ENCODE peak calls at places on chromosomes 12 and 14, in four cellular contexts. W is DND-41, C is MM.1S, V is HCT116. T is an unnamed sample.

GRCh38 chr12:29796823-29797263 is 13.1 kb upstream of the TMTC1 start:
- DNase-seq in W (no peak), C (no peak), V (peak; percentile 29), T (no peak)

GRCh38 chr12:124516850-124517249 is 50.6 kb downstream of the NCOR2 start:
- DNase-seq in W (no peak), C (no peak), V (no peak), T (no peak)

GRCh38 chr14:52241102-52241793 is 26.2 kb upstream of the PTGDR start:
- DNase-seq in W (no peak), C (no peak), V (no peak), T (no peak)

GRCh38 chr14:53368714-53369191 is 215.6 kb upstream of the DDHD1 start:
- DNase-seq in W (no peak), C (no peak), V (no peak), T (no peak)

GRCh38 chr14:55348766-55349453 is 62.7 kb downstream of the ATG14 start:
- DNase-seq in W (no peak), C (no peak), V (no peak), T (peak; percentile 66)

GRCh38 chr12:34119366-34119765 is 97.1 kb downstream of the ALG10 start:
- DNase-seq in W (no peak), C (no peak), V (no peak), T (no peak)

GRCh38 chr12:27814851-27815591 is 35.0 kb upstream of the MANSC4 start:
- DNase-seq in W (no peak), C (no peak), V (no peak), T (no peak)

GRCh38 chr12:92408072-92408900 is 262.6 kb upstream of the BTG1 start:
- DNase-seq in W (peak; percentile 41), C (peak; percentile 71), V (peak; percentile 40), T (peak; percentile 83)

GRCh38 chr12:107091381-107091780 is 2.0 kb downstream of the CRY1 start:
- DNase-seq in W (no peak), C (no peak), V (no peak), T (no peak)

GRCh38 chr12:106282457-106283097 is 20.0 kb upstream of the TCP11L2 start:
- DNase-seq in W (peak; percentile 18), C (peak; percentile 59), V (peak; percentile 67), T (peak; percentile 85)

GRCh38 chr14:65414961-65415589 is 2.5 kb downstream of the FUT8 start:
- DNase-seq in W (peak; percentile 27), C (peak; percentile 25), V (no peak), T (peak; percentile 80)
- H3K79me2 ChIP-seq in W (peaks cover 78% of the 10 kb centered on the region), C (peaks cover 58% of the 10 kb centered on the region), V (peaks cover 48% of the 10 kb centered on the region), T (peaks cover 67% of the 10 kb centered on the region)

GRCh38 chr12:39435531-39435930 is 7.4 kb downstream of the KIF21A start:
- DNase-seq in W (no peak), C (no peak), V (no peak), T (no peak)
- H3K79me2 ChIP-seq in W (no peaks in the 10 kb centered on the region), C (peaks cover 63% of the 10 kb centered on the region), V (peaks cover 84% of the 10 kb centered on the region), T (no peaks in the 10 kb centered on the region)

GRCh38 chr12:32881107-32881506 is 15.5 kb downstream of the PKP2 start:
- DNase-seq in W (no peak), C (no peak), V (no peak), T (no peak)
- H3K79me2 ChIP-seq in W (no peaks in the 10 kb centered on the region), C (peaks cover 92% of the 10 kb centered on the region), V (no peaks in the 10 kb centered on the region), T (no peaks in the 10 kb centered on the region)

GRCh38 chr12:24172031-24172772 is 222.7 kb upstream of the SOX5 start:
- DNase-seq in W (peak; percentile 11), C (peak; percentile 51), V (no peak), T (no peak)

GRCh38 chr12:24175949-24176348 is 226.5 kb upstream of the SOX5 start:
- DNase-seq in W (no peak), C (no peak), V (no peak), T (no peak)

GRCh38 chr12:24172773-24173447 is 223.4 kb upstream of the SOX5 start:
- DNase-seq in W (no peak), C (no peak), V (no peak), T (no peak)

GRCh38 chr12:24175281-24175680 is 225.8 kb upstream of the SOX5 start:
- DNase-seq in W (no peak), C (peak; percentile 19), V (no peak), T (no peak)

GRCh38 chr12:24177889-24178288 is 228.4 kb upstream of the SOX5 start:
- DNase-seq in W (no peak), C (peak; percentile 92), V (no peak), T (no peak)
- H3K79me2 ChIP-seq in W (no peaks in the 10 kb centered on the region), C (no peaks in the 10 kb centered on the region), V (no peaks in the 10 kb centered on the region), T (no peaks in the 10 kb centered on the region)

DNA sequence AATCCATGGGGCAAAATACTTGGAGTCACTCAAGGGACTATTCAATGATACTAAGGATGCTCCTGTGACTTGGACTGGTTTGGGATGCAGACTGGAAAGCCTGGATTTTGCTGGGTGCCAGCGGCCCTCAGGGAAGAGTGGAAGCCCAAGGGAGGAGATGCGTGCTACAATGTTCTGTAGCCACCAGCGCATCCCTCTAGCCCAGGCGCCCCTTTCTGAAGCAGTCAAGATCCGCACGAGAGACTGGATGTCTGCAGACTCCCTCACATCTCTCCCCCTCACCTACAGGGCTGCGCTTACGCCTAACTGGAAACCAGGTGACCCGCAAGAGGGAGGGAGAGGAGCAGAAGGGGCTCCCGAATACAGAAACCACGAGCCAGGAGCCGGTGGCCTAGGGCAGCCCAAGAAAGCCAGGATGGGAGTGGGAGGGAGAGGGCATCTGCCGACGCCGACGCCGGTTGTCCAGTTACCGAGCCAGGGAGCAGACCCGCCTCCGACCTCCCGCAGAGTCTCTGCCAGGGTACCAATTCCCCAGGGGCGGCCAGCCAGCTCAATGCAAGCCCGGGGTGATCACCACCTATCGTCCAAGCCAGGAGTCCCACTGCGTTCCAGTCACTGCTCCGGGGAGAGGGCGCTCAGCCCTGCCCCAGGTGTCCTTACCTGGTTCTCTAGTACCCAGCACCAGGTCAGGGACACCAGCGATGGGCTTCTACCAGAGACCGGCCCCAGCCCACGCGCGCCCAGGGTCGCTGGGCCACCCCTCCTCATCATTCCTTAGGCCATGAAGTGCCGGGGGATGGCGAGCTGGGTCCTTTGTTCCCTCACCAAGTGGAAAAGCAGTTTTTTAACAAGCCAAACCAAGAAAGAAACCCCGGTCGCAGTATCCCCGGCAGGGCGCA is 1.2 kb downstream of the NTN4 start:
- DNase-seq in W (no peak), C (no peak), V (no peak), T (no peak)
- H3K79me2 ChIP-seq in W (no peaks in the 10 kb centered on the region), C (no peaks in the 10 kb centered on the region), V (no peaks in the 10 kb centered on the region), T (no peaks in the 10 kb centered on the region)

DNA sequence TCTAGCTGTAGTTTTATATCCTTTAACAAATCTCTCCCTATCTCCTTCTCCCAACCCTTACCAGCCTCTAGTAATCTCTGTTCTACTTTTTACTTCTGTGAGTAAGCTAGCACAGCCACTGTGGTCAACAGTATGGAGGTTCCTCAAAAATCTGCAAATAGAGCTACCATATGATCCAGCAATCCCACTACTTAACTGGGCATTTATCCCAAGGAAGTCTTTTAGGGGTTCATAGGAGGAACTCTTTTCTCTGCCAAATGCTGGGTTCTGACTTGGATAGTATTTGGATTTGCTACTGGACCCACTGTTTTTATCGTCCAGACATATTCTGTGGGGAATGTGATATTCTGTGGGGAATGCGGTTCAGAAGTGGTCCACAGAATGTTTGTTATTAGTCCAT is 41.1 kb downstream of the EID3 start:
- DNase-seq in W (no peak), C (no peak), V (no peak), T (no peak)
- H3K79me2 ChIP-seq in W (peaks cover 3% of the 10 kb centered on the region), C (peaks cover 28% of the 10 kb centered on the region), V (peaks cover 99% of the 10 kb centered on the region), T (peaks cover 24% of the 10 kb centered on the region)

GRCh38 chr12:15767301-15767700 is 21.9 kb downstream of the EPS8 start:
- DNase-seq in W (no peak), C (no peak), V (no peak), T (no peak)
- H3K79me2 ChIP-seq in W (no peaks in the 10 kb centered on the region), C (no peaks in the 10 kb centered on the region), V (peaks cover 92% of the 10 kb centered on the region), T (no peaks in the 10 kb centered on the region)

DNA sequence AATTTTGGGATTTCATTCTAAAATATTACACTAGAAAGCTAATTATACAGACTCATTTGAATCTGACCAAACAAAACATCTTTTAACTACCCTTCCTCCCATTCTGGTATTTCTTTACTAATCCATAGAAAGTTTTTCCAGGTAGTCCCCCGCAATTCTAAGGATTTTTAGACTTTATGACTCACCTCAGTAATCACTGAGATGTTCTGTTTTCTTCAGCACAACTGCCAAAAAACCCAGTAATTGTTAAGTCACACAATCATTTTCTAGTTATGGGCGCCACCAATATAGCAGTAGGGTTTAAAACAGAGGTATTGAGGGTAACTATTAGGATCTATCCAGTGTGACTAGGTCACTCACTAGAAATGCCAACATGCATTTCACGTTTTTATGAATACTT is 1.6 kb upstream of the ARID4A start:
- DNase-seq in W (no peak), C (no peak), V (no peak), T (no peak)
- H3K79me2 ChIP-seq in W (peaks cover 92% of the 10 kb centered on the region), C (peaks cover 75% of the 10 kb centered on the region), V (peaks cover 65% of the 10 kb centered on the region), T (peaks cover 91% of the 10 kb centered on the region)

GRCh38 chr14:20391505-20391904 is 21.8 kb downstream of the TEP1 start:
- DNase-seq in W (no peak), C (no peak), V (no peak), T (no peak)
- H3K79me2 ChIP-seq in W (no peaks in the 10 kb centered on the region), C (no peaks in the 10 kb centered on the region), V (no peaks in the 10 kb centered on the region), T (no peaks in the 10 kb centered on the region)

GRCh38 chr12:69511870-69512269 is 41.7 kb downstream of the FRS2 start:
- DNase-seq in W (no peak), C (no peak), V (no peak), T (no peak)

GRCh38 chr12:69511469-69511868 is 41.3 kb downstream of the FRS2 start:
- DNase-seq in W (no peak), C (no peak), V (no peak), T (no peak)

GRCh38 chr12:69509308-69509736 is 39.1 kb downstream of the FRS2 start:
- DNase-seq in W (no peak), C (no peak), V (no peak), T (no peak)

GRCh38 chr12:69511016-69511415 is 40.8 kb downstream of the FRS2 start:
- DNase-seq in W (no peak), C (no peak), V (no peak), T (no peak)

GRCh38 chr12:69510176-69510827 is 40.1 kb downstream of the FRS2 start:
- DNase-seq in W (no peak), C (no peak), V (no peak), T (no peak)
- H3K79me2 ChIP-seq in W (peaks cover 89% of the 10 kb centered on the region), C (peaks cover 51% of the 10 kb centered on the region), V (peaks cover 98% of the 10 kb centered on the region), T (peaks cover 98% of the 10 kb centered on the region)

T was measured in Karpas-422.